ENCODE peak calls at places on chromosomes 7 and 10, in seven cellular contexts. One of them, this sample, is unnamed.

GRCh38 chr7:134480730-134481129 is 21.8 kb upstream of the AKR1B1 start:
- DNase-seq in activated naive CD8-positive, alpha-beta T cell treated with anti-CD3 and anti-CD28 coated beads, Interleukin-2, amount 50 U/mL, for 16 hours: no peak
- DNase-seq in NCI-H460: peak
- DNase-seq in NCI-H1105: no peak
- DNase-seq in HAP-1: peak
- DNase-seq in endothelial cell of umbilical vein: peak
- DNase-seq in fibroblast of mammary gland: peak
- DNase-seq in this sample: no peak

GRCh38 chr10:114019226-114019625 is 24.4 kb upstream of the ADRB1 start:
- DNase-seq in endothelial cell of umbilical vein: no peak
- DNase-seq in activated naive CD8-positive, alpha-beta T cell treated with anti-CD3 and anti-CD28 coated beads, Interleukin-2, amount 50 U/mL, for 16 hours: no peak
- DNase-seq in NCI-H460: no peak
- DNase-seq in HAP-1: no peak
- DNase-seq in NCI-H1105: no peak
- DNase-seq in fibroblast of mammary gland: no peak
- DNase-seq in this sample: no peak

GRCh38 chr10:51117794-51118193 is 43.5 kb downstream of the PRKG1 start:
- DNase-seq in HAP-1: no peak
- DNase-seq in NCI-H460: no peak
- DNase-seq in NCI-H1105: no peak
- DNase-seq in endothelial cell of umbilical vein: no peak
- DNase-seq in activated naive CD8-positive, alpha-beta T cell treated with anti-CD3 and anti-CD28 coated beads, Interleukin-2, amount 50 U/mL, for 16 hours: no peak
- DNase-seq in fibroblast of mammary gland: peak
- DNase-seq in this sample: no peak

GRCh38 chr10:43123361-43124093 is 14.7 kb upstream of the CSGALNACT2 start:
- DNase-seq in fibroblast of mammary gland: no peak
- DNase-seq in endothelial cell of umbilical vein: no peak
- DNase-seq in NCI-H460: no peak
- DNase-seq in activated naive CD8-positive, alpha-beta T cell treated with anti-CD3 and anti-CD28 coated beads, Interleukin-2, amount 50 U/mL, for 16 hours: no peak
- DNase-seq in HAP-1: no peak
- DNase-seq in NCI-H1105: no peak
- DNase-seq in this sample: no peak

GRCh38 chr10:78436223-78436575 is 402.5 kb downstream of the RPS24 start:
- DNase-seq in fibroblast of mammary gland: no peak
- DNase-seq in NCI-H460: no peak
- DNase-seq in endothelial cell of umbilical vein: no peak
- DNase-seq in HAP-1: no peak
- DNase-seq in activated naive CD8-positive, alpha-beta T cell treated with anti-CD3 and anti-CD28 coated beads, Interleukin-2, amount 50 U/mL, for 16 hours: no peak
- DNase-seq in NCI-H1105: no peak
- DNase-seq in this sample: no peak

GRCh38 chr7:148962823-148963582 is 65.3 kb downstream of the PDIA4 start:
- DNase-seq in endothelial cell of umbilical vein: peak
- DNase-seq in activated naive CD8-positive, alpha-beta T cell treated with anti-CD3 and anti-CD28 coated beads, Interleukin-2, amount 50 U/mL, for 16 hours: peak
- DNase-seq in HAP-1: peak
- DNase-seq in fibroblast of mammary gland: peak
- DNase-seq in NCI-H1105: peak
- DNase-seq in NCI-H460: peak
- DNase-seq in this sample: peak

GRCh38 chr10:67222929-67223328 is 297.1 kb downstream of the LRRTM3 start:
- DNase-seq in HAP-1: no peak
- DNase-seq in NCI-H1105: no peak
- DNase-seq in fibroblast of mammary gland: no peak
- DNase-seq in endothelial cell of umbilical vein: no peak
- DNase-seq in NCI-H460: no peak
- DNase-seq in activated naive CD8-positive, alpha-beta T cell treated with anti-CD3 and anti-CD28 coated beads, Interleukin-2, amount 50 U/mL, for 16 hours: no peak
- DNase-seq in this sample: no peak

GRCh38 chr10:10489765-10490164 is 527.9 kb upstream of the CELF2 start:
- DNase-seq in HAP-1: no peak
- DNase-seq in NCI-H460: no peak
- DNase-seq in NCI-H1105: no peak
- DNase-seq in activated naive CD8-positive, alpha-beta T cell treated with anti-CD3 and anti-CD28 coated beads, Interleukin-2, amount 50 U/mL, for 16 hours: no peak
- DNase-seq in endothelial cell of umbilical vein: no peak
- DNase-seq in fibroblast of mammary gland: peak
- DNase-seq in this sample: no peak

GRCh38 chr7:2106920-2107319 is 125.8 kb downstream of the MAD1L1 start:
- DNase-seq in NCI-H460: no peak
- DNase-seq in NCI-H1105: no peak
- DNase-seq in activated naive CD8-positive, alpha-beta T cell treated with anti-CD3 and anti-CD28 coated beads, Interleukin-2, amount 50 U/mL, for 16 hours: no peak
- DNase-seq in fibroblast of mammary gland: peak
- DNase-seq in endothelial cell of umbilical vein: peak
- DNase-seq in HAP-1: no peak
- DNase-seq in this sample: no peak

GRCh38 chr10:112515126-112515525 is 68.1 kb downstream of the VTI1A start:
- DNase-seq in fibroblast of mammary gland: no peak
- DNase-seq in NCI-H460: no peak
- DNase-seq in activated naive CD8-positive, alpha-beta T cell treated with anti-CD3 and anti-CD28 coated beads, Interleukin-2, amount 50 U/mL, for 16 hours: no peak
- DNase-seq in endothelial cell of umbilical vein: no peak
- DNase-seq in NCI-H1105: no peak
- DNase-seq in HAP-1: no peak
- DNase-seq in this sample: no peak

GRCh38 chr10:104336829-104337526 is 1.3 kb downstream of the ITPRIP start:
- DNase-seq in HAP-1: peak
- DNase-seq in endothelial cell of umbilical vein: peak
- DNase-seq in NCI-H460: no peak
- DNase-seq in NCI-H1105: no peak
- DNase-seq in activated naive CD8-positive, alpha-beta T cell treated with anti-CD3 and anti-CD28 coated beads, Interleukin-2, amount 50 U/mL, for 16 hours: no peak
- DNase-seq in fibroblast of mammary gland: peak
- DNase-seq in this sample: no peak

GRCh38 chr7:2777898-2778535 is 66.1 kb downstream of the GNA12 start:
- DNase-seq in fibroblast of mammary gland: peak
- DNase-seq in NCI-H460: no peak
- DNase-seq in activated naive CD8-positive, alpha-beta T cell treated with anti-CD3 and anti-CD28 coated beads, Interleukin-2, amount 50 U/mL, for 16 hours: no peak
- DNase-seq in endothelial cell of umbilical vein: no peak
- DNase-seq in NCI-H1105: no peak
- DNase-seq in HAP-1: no peak
- DNase-seq in this sample: no peak

GRCh38 chr7:3260425-3260762 is 40.7 kb upstream of the SDK1 start:
- DNase-seq in NCI-H460: peak
- DNase-seq in activated naive CD8-positive, alpha-beta T cell treated with anti-CD3 and anti-CD28 coated beads, Interleukin-2, amount 50 U/mL, for 16 hours: no peak
- DNase-seq in fibroblast of mammary gland: peak
- DNase-seq in endothelial cell of umbilical vein: no peak
- DNase-seq in NCI-H1105: no peak
- DNase-seq in HAP-1: no peak
- DNase-seq in this sample: no peak

GRCh38 chr10:130230036-130230435 is 93.8 kb downstream of the GLRX3 start:
- DNase-seq in fibroblast of mammary gland: no peak
- DNase-seq in endothelial cell of umbilical vein: no peak
- DNase-seq in NCI-H460: no peak
- DNase-seq in activated naive CD8-positive, alpha-beta T cell treated with anti-CD3 and anti-CD28 coated beads, Interleukin-2, amount 50 U/mL, for 16 hours: no peak
- DNase-seq in HAP-1: no peak
- DNase-seq in NCI-H1105: no peak
- DNase-seq in this sample: no peak

GRCh38 chr7:152674860-152675760 is 831 bp downstream of the XRCC2 start:
- DNase-seq in NCI-H1105: peak
- DNase-seq in fibroblast of mammary gland: peak
- DNase-seq in endothelial cell of umbilical vein: peak
- DNase-seq in activated naive CD8-positive, alpha-beta T cell treated with anti-CD3 and anti-CD28 coated beads, Interleukin-2, amount 50 U/mL, for 16 hours: no peak
- DNase-seq in NCI-H460: peak
- DNase-seq in HAP-1: peak
- DNase-seq in this sample: peak

GRCh38 chr7:17633099-17633498 is 307.2 kb downstream of the SNX13 start:
- DNase-seq in NCI-H1105: no peak
- DNase-seq in endothelial cell of umbilical vein: no peak
- DNase-seq in NCI-H460: peak
- DNase-seq in fibroblast of mammary gland: peak
- DNase-seq in HAP-1: no peak
- DNase-seq in activated naive CD8-positive, alpha-beta T cell treated with anti-CD3 and anti-CD28 coated beads, Interleukin-2, amount 50 U/mL, for 16 hours: no peak
- DNase-seq in this sample: no peak

GRCh38 chr10:125773702-125774101 is 1.9 kb downstream of the MMP21 start:
- DNase-seq in endothelial cell of umbilical vein: no peak
- DNase-seq in HAP-1: no peak
- DNase-seq in fibroblast of mammary gland: no peak
- DNase-seq in activated naive CD8-positive, alpha-beta T cell treated with anti-CD3 and anti-CD28 coated beads, Interleukin-2, amount 50 U/mL, for 16 hours: no peak
- DNase-seq in NCI-H1105: no peak
- DNase-seq in NCI-H460: no peak
- DNase-seq in this sample: no peak

GRCh38 chr10:71685554-71686202 is 33.9 kb downstream of the C10orf105 start:
- DNase-seq in HAP-1: no peak
- DNase-seq in fibroblast of mammary gland: no peak
- DNase-seq in activated naive CD8-positive, alpha-beta T cell treated with anti-CD3 and anti-CD28 coated beads, Interleukin-2, amount 50 U/mL, for 16 hours: no peak
- DNase-seq in endothelial cell of umbilical vein: no peak
- DNase-seq in NCI-H1105: no peak
- DNase-seq in NCI-H460: no peak
- DNase-seq in this sample: no peak

GRCh38 chr10:47318706-47319105 is 3.5 kb upstream of the GDF2 start:
- DNase-seq in HAP-1: no peak
- DNase-seq in fibroblast of mammary gland: peak
- DNase-seq in NCI-H1105: no peak
- DNase-seq in activated naive CD8-positive, alpha-beta T cell treated with anti-CD3 and anti-CD28 coated beads, Interleukin-2, amount 50 U/mL, for 16 hours: no peak
- DNase-seq in endothelial cell of umbilical vein: no peak
- DNase-seq in NCI-H460: no peak
- DNase-seq in this sample: no peak

GRCh38 chr10:47308775-47309174 is 8.8 kb downstream of the GDF10 start:
- DNase-seq in HAP-1: no peak
- DNase-seq in activated naive CD8-positive, alpha-beta T cell treated with anti-CD3 and anti-CD28 coated beads, Interleukin-2, amount 50 U/mL, for 16 hours: no peak
- DNase-seq in NCI-H460: no peak
- DNase-seq in endothelial cell of umbilical vein: no peak
- DNase-seq in fibroblast of mammary gland: no peak
- DNase-seq in NCI-H1105: no peak
- DNase-seq in this sample: no peak

GRCh38 chr10:5629789-5630436 is 36.5 kb downstream of the ASB13 start:
- DNase-seq in endothelial cell of umbilical vein: peak
- DNase-seq in HAP-1: peak
- DNase-seq in NCI-H1105: no peak
- DNase-seq in NCI-H460: peak
- DNase-seq in fibroblast of mammary gland: peak
- DNase-seq in activated naive CD8-positive, alpha-beta T cell treated with anti-CD3 and anti-CD28 coated beads, Interleukin-2, amount 50 U/mL, for 16 hours: peak
- DNase-seq in this sample: peak

GRCh38 chr10:44051091-44051490 is 333.8 kb downstream of the CXCL12 start:
- DNase-seq in NCI-H1105: no peak
- DNase-seq in endothelial cell of umbilical vein: no peak
- DNase-seq in fibroblast of mammary gland: no peak
- DNase-seq in activated naive CD8-positive, alpha-beta T cell treated with anti-CD3 and anti-CD28 coated beads, Interleukin-2, amount 50 U/mL, for 16 hours: no peak
- DNase-seq in HAP-1: no peak
- DNase-seq in NCI-H460: no peak
- DNase-seq in this sample: no peak

GRCh38 chr10:27783660-27784059 is 38.0 kb upstream of the MKX start:
- DNase-seq in endothelial cell of umbilical vein: peak
- DNase-seq in activated naive CD8-positive, alpha-beta T cell treated with anti-CD3 and anti-CD28 coated beads, Interleukin-2, amount 50 U/mL, for 16 hours: peak
- DNase-seq in NCI-H1105: no peak
- DNase-seq in HAP-1: peak
- DNase-seq in NCI-H460: peak
- DNase-seq in fibroblast of mammary gland: peak
- DNase-seq in this sample: no peak

GRCh38 chr10:130764651-130765050 is 546.9 kb downstream of the TCERG1L start:
- DNase-seq in fibroblast of mammary gland: no peak
- DNase-seq in HAP-1: no peak
- DNase-seq in activated naive CD8-positive, alpha-beta T cell treated with anti-CD3 and anti-CD28 coated beads, Interleukin-2, amount 50 U/mL, for 16 hours: no peak
- DNase-seq in endothelial cell of umbilical vein: no peak
- DNase-seq in NCI-H460: no peak
- DNase-seq in NCI-H1105: no peak
- DNase-seq in this sample: no peak

GRCh38 chr10:43683451-43684197 is 34.9 kb upstream of the ZNF32 start:
- DNase-seq in fibroblast of mammary gland: peak
- DNase-seq in activated naive CD8-positive, alpha-beta T cell treated with anti-CD3 and anti-CD28 coated beads, Interleukin-2, amount 50 U/mL, for 16 hours: no peak
- DNase-seq in NCI-H1105: no peak
- DNase-seq in endothelial cell of umbilical vein: no peak
- DNase-seq in NCI-H460: no peak
- DNase-seq in HAP-1: peak
- DNase-seq in this sample: no peak

GRCh38 chr10:29634105-29634504 is 666 bp downstream of the SVIL start:
- DNase-seq in NCI-H1105: no peak
- DNase-seq in NCI-H460: no peak
- DNase-seq in activated naive CD8-positive, alpha-beta T cell treated with anti-CD3 and anti-CD28 coated beads, Interleukin-2, amount 50 U/mL, for 16 hours: no peak
- DNase-seq in HAP-1: no peak
- DNase-seq in fibroblast of mammary gland: no peak
- DNase-seq in endothelial cell of umbilical vein: peak
- DNase-seq in this sample: no peak

GRCh38 chr7:24755541-24756416 is 1.5 kb downstream of the GSDME start:
- DNase-seq in fibroblast of mammary gland: peak
- DNase-seq in NCI-H1105: no peak
- DNase-seq in activated naive CD8-positive, alpha-beta T cell treated with anti-CD3 and anti-CD28 coated beads, Interleukin-2, amount 50 U/mL, for 16 hours: no peak
- DNase-seq in HAP-1: no peak
- DNase-seq in NCI-H460: no peak
- DNase-seq in endothelial cell of umbilical vein: peak
- DNase-seq in this sample: no peak

GRCh38 chr10:21406595-21407218 is 118.8 kb downstream of the SKIDA1 start:
- DNase-seq in fibroblast of mammary gland: peak
- DNase-seq in activated naive CD8-positive, alpha-beta T cell treated with anti-CD3 and anti-CD28 coated beads, Interleukin-2, amount 50 U/mL, for 16 hours: no peak
- DNase-seq in NCI-H1105: no peak
- DNase-seq in HAP-1: no peak
- DNase-seq in NCI-H460: no peak
- DNase-seq in endothelial cell of umbilical vein: peak
- DNase-seq in this sample: no peak

GRCh38 chr7:21408481-21408820 is 19.4 kb upstream of the SP4 start:
- DNase-seq in NCI-H460: no peak
- DNase-seq in HAP-1: no peak
- DNase-seq in endothelial cell of umbilical vein: no peak
- DNase-seq in NCI-H1105: no peak
- DNase-seq in activated naive CD8-positive, alpha-beta T cell treated with anti-CD3 and anti-CD28 coated beads, Interleukin-2, amount 50 U/mL, for 16 hours: no peak
- DNase-seq in fibroblast of mammary gland: no peak
- DNase-seq in this sample: no peak

GRCh38 chr7:17854297-17855047 is 85.8 kb downstream of the SNX13 start:
- DNase-seq in NCI-H1105: no peak
- DNase-seq in NCI-H460: no peak
- DNase-seq in fibroblast of mammary gland: no peak
- DNase-seq in endothelial cell of umbilical vein: no peak
- DNase-seq in HAP-1: no peak
- DNase-seq in activated naive CD8-positive, alpha-beta T cell treated with anti-CD3 and anti-CD28 coated beads, Interleukin-2, amount 50 U/mL, for 16 hours: no peak
- DNase-seq in this sample: no peak

GRCh38 chr7:28533731-28534531 is 121.6 kb downstream of the CREB5 start:
- DNase-seq in NCI-H460: peak
- DNase-seq in NCI-H1105: no peak
- DNase-seq in HAP-1: no peak
- DNase-seq in endothelial cell of umbilical vein: peak
- DNase-seq in activated naive CD8-positive, alpha-beta T cell treated with anti-CD3 and anti-CD28 coated beads, Interleukin-2, amount 50 U/mL, for 16 hours: no peak
- DNase-seq in fibroblast of mammary gland: peak
- DNase-seq in this sample: no peak

GRCh38 chr10:7512487-7512886 is 101.7 kb upstream of the SFMBT2 start:
- DNase-seq in fibroblast of mammary gland: no peak
- DNase-seq in HAP-1: no peak
- DNase-seq in endothelial cell of umbilical vein: no peak
- DNase-seq in activated naive CD8-positive, alpha-beta T cell treated with anti-CD3 and anti-CD28 coated beads, Interleukin-2, amount 50 U/mL, for 16 hours: no peak
- DNase-seq in NCI-H460: no peak
- DNase-seq in NCI-H1105: no peak
- DNase-seq in this sample: peak

GRCh38 chr7:107768263-107768662 is 24.3 kb downstream of the CBLL1 start:
- DNase-seq in HAP-1: no peak
- DNase-seq in activated naive CD8-positive, alpha-beta T cell treated with anti-CD3 and anti-CD28 coated beads, Interleukin-2, amount 50 U/mL, for 16 hours: no peak
- DNase-seq in endothelial cell of umbilical vein: no peak
- DNase-seq in NCI-H1105: no peak
- DNase-seq in NCI-H460: no peak
- DNase-seq in fibroblast of mammary gland: peak
- DNase-seq in this sample: no peak

GRCh38 chr10:93488956-93489528 is 6.9 kb upstream of the MYOF start:
- DNase-seq in fibroblast of mammary gland: no peak
- DNase-seq in NCI-H1105: no peak
- DNase-seq in HAP-1: no peak
- DNase-seq in activated naive CD8-positive, alpha-beta T cell treated with anti-CD3 and anti-CD28 coated beads, Interleukin-2, amount 50 U/mL, for 16 hours: no peak
- DNase-seq in NCI-H460: no peak
- DNase-seq in endothelial cell of umbilical vein: peak
- DNase-seq in this sample: no peak

GRCh38 chr10:2037966-2038493 is 300.7 kb upstream of the ADARB2 start:
- DNase-seq in NCI-H460: no peak
- DNase-seq in endothelial cell of umbilical vein: no peak
- DNase-seq in activated naive CD8-positive, alpha-beta T cell treated with anti-CD3 and anti-CD28 coated beads, Interleukin-2, amount 50 U/mL, for 16 hours: no peak
- DNase-seq in fibroblast of mammary gland: no peak
- DNase-seq in NCI-H1105: no peak
- DNase-seq in HAP-1: no peak
- DNase-seq in this sample: no peak

GRCh38 chr7:123201901-123202300 is 2.1 kb upstream of the SLC13A1 start:
- DNase-seq in activated naive CD8-positive, alpha-beta T cell treated with anti-CD3 and anti-CD28 coated beads, Interleukin-2, amount 50 U/mL, for 16 hours: no peak
- DNase-seq in NCI-H1105: no peak
- DNase-seq in fibroblast of mammary gland: no peak
- DNase-seq in NCI-H460: no peak
- DNase-seq in endothelial cell of umbilical vein: no peak
- DNase-seq in HAP-1: no peak
- DNase-seq in this sample: no peak

GRCh38 chr7:4789194-4790077 is 14.0 kb downstream of the AP5Z1 start:
- DNase-seq in NCI-H460: no peak
- DNase-seq in endothelial cell of umbilical vein: no peak
- DNase-seq in fibroblast of mammary gland: no peak
- DNase-seq in activated naive CD8-positive, alpha-beta T cell treated with anti-CD3 and anti-CD28 coated beads, Interleukin-2, amount 50 U/mL, for 16 hours: no peak
- DNase-seq in HAP-1: no peak
- DNase-seq in NCI-H1105: no peak
- DNase-seq in this sample: no peak

GRCh38 chr10:48247680-48248079 is 26.8 kb downstream of the FRMPD2 start:
- DNase-seq in fibroblast of mammary gland: no peak
- DNase-seq in endothelial cell of umbilical vein: no peak
- DNase-seq in activated naive CD8-positive, alpha-beta T cell treated with anti-CD3 and anti-CD28 coated beads, Interleukin-2, amount 50 U/mL, for 16 hours: no peak
- DNase-seq in NCI-H1105: no peak
- DNase-seq in HAP-1: no peak
- DNase-seq in NCI-H460: no peak
- DNase-seq in this sample: no peak

This sample was measured in NCI-H748 treated with DMSO at 0.1 percent for 48 hours.